ENCODE peak calls at places on chromosomes 3 and 15, in seven cellular contexts. J, Y, L, X, Z, W and U are unnamed samples.

GRCh38 chr3:50637012-50637411 is 20.1 kb downstream of the MAPKAPK3 start:
- DNase-seq in J (no peak), Y (no peak), L (no peak), X (no peak), Z (no peak), W (no peak), U (no peak)

GRCh38 chr15:98292442-98293240 is 332.1 kb downstream of the ARRDC4 start:
- DNase-seq in J (no peak), Y (no peak), L (peak; percentile 74), X (no peak), Z (peak; percentile 68), W (no peak), U (no peak)

GRCh38 chr3:126472277-126473006 is 3.2 kb downstream of the ZXDC start:
- DNase-seq in J (peak; percentile 62), Y (no peak), L (peak; percentile 62), X (peak; percentile 68), Z (no peak), W (peak; percentile 85), U (peak; percentile 89)

GRCh38 chr15:94168250-94168649 is 63.1 kb upstream of the MCTP2 start:
- DNase-seq in J (no peak), Y (no peak), L (no peak), X (no peak), Z (no peak), W (no peak), U (no peak)

GRCh38 chr3:78115983-78116382 is 1076.1 kb downstream of the ROBO2 start:
- DNase-seq in J (no peak), Y (no peak), L (no peak), X (no peak), Z (no peak), W (no peak), U (no peak)

GRCh38 chr3:174280186-174280585 is 578.9 kb upstream of the NAALADL2 start:
- DNase-seq in J (no peak), Y (no peak), L (no peak), X (no peak), Z (no peak), W (no peak), U (no peak)

GRCh38 chr3:45043715-45044299 is 17.7 kb downstream of the CLEC3B start:
- DNase-seq in J (peak; percentile 35), Y (peak; percentile 6), L (no peak), X (peak; percentile 52), Z (no peak), W (no peak), U (no peak)

GRCh38 chr15:57138260-57138895 is 219.9 kb downstream of the TCF12 start:
- DNase-seq in J (no peak), Y (peak; percentile 63), L (peak; percentile 63), X (no peak), Z (peak; percentile 68), W (no peak), U (no peak)

GRCh38 chr3:53806182-53807116 is 39.8 kb downstream of the CHDH start:
- DNase-seq in J (no peak), Y (no peak), L (no peak), X (peak; percentile 54), Z (no peak), W (no peak), U (peak; percentile 53)

GRCh38 chr3:25621087-25621486 is 43.6 kb downstream of the TOP2B start:
- DNase-seq in J (no peak), Y (no peak), L (no peak), X (no peak), Z (no peak), W (no peak), U (no peak)

GRCh38 chr3:32360514-32360869 is 31.2 kb upstream of the CMTM7 start:
- DNase-seq in J (no peak), Y (no peak), L (no peak), X (no peak), Z (no peak), W (no peak), U (peak; percentile 24)

GRCh38 chr3:14599488-14599887 is 52.1 kb upstream of the CCDC174 start:
- DNase-seq in J (no peak), Y (no peak), L (no peak), X (no peak), Z (no peak), W (no peak), U (no peak)

GRCh38 chr3:18771931-18772330 is 346.8 kb upstream of the SATB1 start:
- DNase-seq in J (no peak), Y (no peak), L (no peak), X (no peak), Z (no peak), W (no peak), U (no peak)

GRCh38 chr3:170055209-170055608 is 17.4 kb downstream of the GPR160 start:
- DNase-seq in J (no peak), Y (no peak), L (no peak), X (no peak), Z (no peak), W (no peak), U (no peak)

GRCh38 chr15:69957175-69957574 is 140.5 kb downstream of the TLE3 start:
- DNase-seq in J (no peak), Y (no peak), L (no peak), X (no peak), Z (no peak), W (no peak), U (no peak)

GRCh38 chr3:32146669-32147315 is 40.4 kb downstream of the GPD1L start:
- DNase-seq in J (no peak), Y (no peak), L (no peak), X (no peak), Z (no peak), W (no peak), U (no peak)

GRCh38 chr3:45119824-45120614 is 26.2 kb downstream of the CDCP1 start:
- DNase-seq in J (no peak), Y (no peak), L (no peak), X (no peak), Z (no peak), W (no peak), U (no peak)

GRCh38 chr3:127068871-127069270 is 86.0 kb downstream of the PLXNA1 start:
- DNase-seq in J (no peak), Y (no peak), L (no peak), X (no peak), Z (no peak), W (no peak), U (peak; percentile 45)

GRCh38 chr3:46988616-46989015 is 9.2 kb downstream of the NBEAL2 start:
- DNase-seq in J (no peak), Y (no peak), L (no peak), X (no peak), Z (no peak), W (no peak), U (no peak)

GRCh38 chr15:28099555-28100140 is 533 bp upstream of the OCA2 start:
- DNase-seq in J (no peak), Y (no peak), L (no peak), X (no peak), Z (no peak), W (no peak), U (no peak)

GRCh38 chr15:28100516-28101195 is 1.5 kb upstream of the OCA2 start:
- DNase-seq in J (no peak), Y (no peak), L (no peak), X (no peak), Z (no peak), W (no peak), U (peak; percentile 68)

GRCh38 chr15:28098360-28098765 is 752 bp downstream of the OCA2 start:
- DNase-seq in J (no peak), Y (no peak), L (no peak), X (no peak), Z (no peak), W (no peak), U (peak; percentile 63)

GRCh38 chr15:28097656-28098359 is 1.3 kb downstream of the OCA2 start:
- DNase-seq in J (no peak), Y (no peak), L (no peak), X (no peak), Z (no peak), W (no peak), U (no peak)

DNA sequence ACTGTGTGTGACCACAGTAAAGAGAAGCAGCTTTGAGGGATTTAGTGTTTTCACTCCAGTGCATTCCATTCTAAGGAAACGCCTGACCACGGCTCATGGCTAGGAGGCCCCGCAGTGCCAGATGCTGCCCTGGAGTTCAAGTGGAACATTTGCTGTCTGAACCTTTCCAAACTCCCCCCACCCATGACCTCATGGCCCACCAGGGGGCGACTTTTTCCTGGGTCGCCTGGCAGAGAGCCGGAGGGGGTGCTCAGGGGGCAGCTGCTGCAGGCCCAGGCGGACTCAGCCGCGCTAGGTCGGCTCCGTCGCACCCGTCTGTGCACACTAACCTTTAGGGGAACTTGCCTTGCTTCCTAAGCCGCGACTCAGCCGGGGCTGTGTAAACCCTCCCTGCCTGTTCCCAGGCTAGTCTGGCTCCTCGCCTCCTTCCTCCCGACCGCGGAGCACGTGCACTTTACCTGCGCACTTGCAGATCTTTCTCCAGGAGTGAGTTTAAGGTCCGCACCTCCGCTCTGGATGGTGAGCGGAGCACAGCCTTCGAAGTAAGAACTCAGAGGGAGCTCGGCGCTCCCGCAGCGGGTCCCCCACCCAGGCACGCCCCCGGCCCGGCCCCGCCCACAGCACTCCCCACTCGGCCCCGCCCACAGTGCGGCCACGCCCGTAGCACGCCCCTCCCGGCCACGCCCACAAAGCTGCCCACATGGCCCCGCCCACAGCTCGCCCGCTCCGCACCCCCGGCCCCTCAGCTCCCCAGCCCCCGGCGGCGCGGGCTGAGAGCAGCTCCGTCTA is at the start of gene OCA2:
- DNase-seq in J (no peak), Y (no peak), L (peak; percentile 40), X (peak; percentile 9), Z (no peak), W (no peak), U (peak; percentile 81)
- H3K4me3 ChIP-seq in J (no peak within 1 kb of the TSS), Y (peak within 1 kb of the TSS; percentile 84), L (peak within 1 kb of the TSS; percentile 42), X (peak within 1 kb of the TSS; percentile 2), Z (peak within 1 kb of the TSS; percentile 50), W (no peak within 1 kb of the TSS), U (peak within 1 kb of the TSS; percentile 25)

GRCh38 chr15:90716317-90716975 is 700 bp upstream of the BLM start:
- DNase-seq in J (no peak), Y (no peak), L (no peak), X (no peak), Z (no peak), W (no peak), U (no peak)
- H3K4me3 ChIP-seq in J (peak overlapping the region; percentile 68), Y (peak overlapping the region; percentile 91), L (peak overlapping the region; percentile 72), X (peak overlapping the region; percentile 58), Z (peak overlapping the region; percentile 98), W (peak overlapping the region; percentile 39), U (peak overlapping the region; percentile 76)

DNA sequence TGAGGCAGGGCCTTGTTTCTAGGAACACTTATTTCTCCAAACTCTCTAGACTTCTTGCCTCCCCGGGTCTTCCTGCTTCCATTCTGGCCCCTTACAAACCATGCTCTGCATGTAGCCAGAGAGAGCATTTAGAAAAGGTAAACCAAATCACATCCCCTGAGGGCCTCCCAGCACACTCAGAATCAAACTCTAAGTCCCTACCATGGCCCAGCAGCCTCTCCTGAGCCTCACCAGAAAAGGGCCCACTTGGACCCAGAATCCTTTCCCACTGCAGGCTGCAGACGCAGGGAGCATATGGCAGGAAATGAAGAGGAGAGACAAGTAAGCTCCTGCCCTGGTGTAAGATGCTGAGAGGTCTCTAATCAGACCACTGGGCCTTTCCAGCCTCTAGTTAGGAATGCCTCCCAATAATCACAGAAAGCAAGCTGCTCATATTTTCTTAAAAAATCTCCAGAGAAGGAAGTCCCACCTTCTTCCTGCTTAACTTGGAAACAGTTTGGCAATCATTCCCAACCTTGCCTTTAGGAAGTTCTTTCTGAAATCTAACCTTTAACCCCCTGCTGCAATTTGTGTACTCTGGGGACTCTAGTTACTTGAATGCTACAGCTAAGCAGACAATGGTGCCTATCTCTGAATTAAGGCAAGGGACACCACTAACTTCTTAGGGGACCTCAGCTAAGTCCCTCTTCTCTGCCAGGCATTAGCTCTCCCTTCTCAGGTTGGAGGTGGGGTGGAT is 4.2 kb downstream of the AMOTL2 start:
- DNase-seq in J (no peak), Y (no peak), L (no peak), X (no peak), Z (no peak), W (no peak), U (peak; percentile 41)
- H3K4me3 ChIP-seq in J (no peak overlapping the region), Y (peak overlapping the region; percentile 94), L (peak overlapping the region; percentile 74), X (peak overlapping the region; percentile 97), Z (no peak overlapping the region), W (no peak overlapping the region), U (peak overlapping the region; percentile 62)

GRCh38 chr15:71747128-71748083 is 62.9 kb upstream of the NR2E3 start:
- DNase-seq in J (no peak), Y (no peak), L (peak; percentile 98), X (peak; percentile 79), Z (no peak), W (no peak), U (no peak)
- H3K4me3 ChIP-seq in J (no peak overlapping the region), Y (no peak overlapping the region), L (peak overlapping the region; percentile 25), X (no peak overlapping the region), Z (no peak overlapping the region), W (no peak overlapping the region), U (no peak overlapping the region)